ENCODE peak calls at places on chromosome 5, in four cellular contexts. One of them, this sample, is unnamed.

GRCh38 chr5:68303038-68303738 is 87.6 kb downstream of the PIK3R1 start:
- DNase-seq in kidney: no peak
- DNase-seq in AG09309: no peak
- DNase-seq in astrocyte of the spinal cord: peak; percentile 24
- DNase-seq in this sample: no peak

GRCh38 chr5:103041071-103041676 is 78.8 kb downstream of the GIN1 start:
- DNase-seq in astrocyte of the spinal cord: peak; percentile 65
- DNase-seq in AG09309: peak; percentile 21
- DNase-seq in kidney: no peak
- DNase-seq in this sample: no peak

GRCh38 chr5:67619235-67619634 is 422.6 kb upstream of the CD180 start:
- DNase-seq in kidney: no peak
- DNase-seq in astrocyte of the spinal cord: no peak
- DNase-seq in AG09309: no peak
- DNase-seq in this sample: no peak

GRCh38 chr5:180153991-180154390 is 55.0 kb downstream of the RASGEF1C start:
- DNase-seq in AG09309: no peak
- DNase-seq in kidney: no peak
- DNase-seq in astrocyte of the spinal cord: no peak
- DNase-seq in this sample: no peak

GRCh38 chr5:179795863-179796833 is 2.4 kb downstream of the LTC4S start:
- DNase-seq in kidney: peak; percentile 93
- DNase-seq in astrocyte of the spinal cord: peak; percentile 79
- DNase-seq in AG09309: no peak
- DNase-seq in this sample: peak; percentile 90

GRCh38 chr5:111697215-111697614 is 59.8 kb downstream of the NREP start:
- DNase-seq in kidney: no peak
- DNase-seq in AG09309: no peak
- DNase-seq in astrocyte of the spinal cord: no peak
- DNase-seq in this sample: no peak

GRCh38 chr5:178150977-178151734 is 2.5 kb downstream of the NHP2 start:
- DNase-seq in kidney: no peak
- DNase-seq in AG09309: no peak
- DNase-seq in astrocyte of the spinal cord: no peak
- DNase-seq in this sample: no peak

GRCh38 chr5:56640763-56641406 is 174.5 kb upstream of the MAP3K1 start:
- DNase-seq in AG09309: no peak
- DNase-seq in astrocyte of the spinal cord: no peak
- DNase-seq in kidney: no peak
- DNase-seq in this sample: no peak

GRCh38 chr5:130109152-130109551 is 204.9 kb downstream of the CHSY3 start:
- DNase-seq in AG09309: peak; percentile 8
- DNase-seq in astrocyte of the spinal cord: peak; percentile 57
- DNase-seq in kidney: no peak
- DNase-seq in this sample: no peak

GRCh38 chr5:34699155-34700077 is 43.3 kb downstream of the RAI14 start:
- DNase-seq in astrocyte of the spinal cord: no peak
- DNase-seq in AG09309: no peak
- DNase-seq in kidney: no peak
- DNase-seq in this sample: no peak

GRCh38 chr5:142770650-142771609 is 753 bp downstream of the ARHGAP26 start:
- DNase-seq in AG09309: no peak
- DNase-seq in astrocyte of the spinal cord: peak; percentile 39
- DNase-seq in kidney: peak; percentile 87
- DNase-seq in this sample: peak; percentile 79

GRCh38 chr5:142323480-142324376 is 1.1 kb downstream of the SPRY4 start:
- DNase-seq in AG09309: no peak
- DNase-seq in kidney: no peak
- DNase-seq in astrocyte of the spinal cord: peak; percentile 55
- DNase-seq in this sample: no peak

GRCh38 chr5:80315244-80315643 is 4.6 kb upstream of the SPZ1 start:
- DNase-seq in astrocyte of the spinal cord: no peak
- DNase-seq in kidney: no peak
- DNase-seq in AG09309: no peak
- DNase-seq in this sample: no peak

GRCh38 chr5:16626696-16627264 is 10.0 kb upstream of the RETREG1 start:
- DNase-seq in AG09309: no peak
- DNase-seq in astrocyte of the spinal cord: peak; percentile 9
- DNase-seq in kidney: no peak
- DNase-seq in this sample: no peak

GRCh38 chr5:180313677-180314076 is 21.8 kb upstream of the MAPK9 start:
- DNase-seq in astrocyte of the spinal cord: no peak
- DNase-seq in kidney: peak; percentile 78
- DNase-seq in AG09309: no peak
- DNase-seq in this sample: no peak

GRCh38 chr5:33240552-33240951 is 200.2 kb upstream of the TARS1 start:
- DNase-seq in kidney: no peak
- DNase-seq in AG09309: no peak
- DNase-seq in astrocyte of the spinal cord: no peak
- DNase-seq in this sample: no peak

GRCh38 chr5:159038907-159039306 is 60.8 kb downstream of the EBF1 start:
- DNase-seq in kidney: no peak
- DNase-seq in astrocyte of the spinal cord: peak; percentile 90
- DNase-seq in AG09309: peak; percentile 71
- DNase-seq in this sample: no peak

GRCh38 chr5:179858241-179858585 is 404 bp downstream of the MRNIP start:
- DNase-seq in astrocyte of the spinal cord: no peak
- DNase-seq in kidney: peak; percentile 79
- DNase-seq in AG09309: no peak
- DNase-seq in this sample: no peak

GRCh38 chr5:42949348-42950090 is 90.6 kb downstream of the ANXA2R start:
- DNase-seq in kidney: peak; percentile 83
- DNase-seq in astrocyte of the spinal cord: peak; percentile 81
- DNase-seq in AG09309: peak; percentile 35
- DNase-seq in this sample: no peak

GRCh38 chr5:78659714-78660113 is 11.1 kb upstream of the LHFPL2 start:
- DNase-seq in kidney: no peak
- DNase-seq in astrocyte of the spinal cord: peak; percentile 62
- DNase-seq in AG09309: no peak
- DNase-seq in this sample: no peak

GRCh38 chr5:122493776-122494518 is 181.9 kb downstream of the SNCAIP start:
- DNase-seq in astrocyte of the spinal cord: no peak
- DNase-seq in kidney: no peak
- DNase-seq in AG09309: no peak
- DNase-seq in this sample: no peak

GRCh38 chr5:31144364-31144763 is 49.1 kb upstream of the CDH6 start:
- DNase-seq in AG09309: no peak
- DNase-seq in kidney: no peak
- DNase-seq in astrocyte of the spinal cord: no peak
- DNase-seq in this sample: no peak

GRCh38 chr5:40477856-40478546 is 201.7 kb upstream of the PTGER4 start:
- DNase-seq in astrocyte of the spinal cord: peak; percentile 71
- DNase-seq in kidney: no peak
- DNase-seq in AG09309: peak; percentile 68
- DNase-seq in this sample: no peak

GRCh38 chr5:147578228-147579024 is 68.6 kb upstream of the DPYSL3 start:
- DNase-seq in kidney: no peak
- DNase-seq in astrocyte of the spinal cord: peak; percentile 78
- DNase-seq in AG09309: no peak
- DNase-seq in this sample: no peak

GRCh38 chr5:181223041-181223728 is at the start of gene TRIM41:
- DNase-seq in AG09309: peak; percentile 93
- DNase-seq in astrocyte of the spinal cord: peak; percentile 99
- DNase-seq in kidney: peak; percentile 100
- DNase-seq in this sample: peak; percentile 100

GRCh38 chr5:179162351-179163235 is 102.4 kb downstream of the ZNF354C start:
- DNase-seq in AG09309: no peak
- DNase-seq in astrocyte of the spinal cord: no peak
- DNase-seq in kidney: peak; percentile 29
- DNase-seq in this sample: peak; percentile 59

GRCh38 chr5:122816726-122817125 is 28.7 kb upstream of the SNX24 start:
- DNase-seq in kidney: no peak
- DNase-seq in AG09309: no peak
- DNase-seq in astrocyte of the spinal cord: no peak
- DNase-seq in this sample: no peak

GRCh38 chr5:120516799-120517198 is 52.7 kb downstream of the PRR16 start:
- DNase-seq in kidney: no peak
- DNase-seq in AG09309: no peak
- DNase-seq in astrocyte of the spinal cord: peak; percentile 84
- DNase-seq in this sample: no peak

GRCh38 chr5:140631831-140632365 is 1.1 kb downstream of the CD14 start:
- DNase-seq in astrocyte of the spinal cord: no peak
- DNase-seq in kidney: peak; percentile 75
- DNase-seq in AG09309: no peak
- DNase-seq in this sample: no peak

GRCh38 chr5:3590253-3590966 is 5.2 kb upstream of the IRX1 start:
- DNase-seq in astrocyte of the spinal cord: no peak
- DNase-seq in AG09309: no peak
- DNase-seq in kidney: peak; percentile 48
- DNase-seq in this sample: no peak

GRCh38 chr5:154543380-154543779 is 65.4 kb upstream of the HAND1 start:
- DNase-seq in kidney: no peak
- DNase-seq in AG09309: no peak
- DNase-seq in astrocyte of the spinal cord: peak; percentile 22
- DNase-seq in this sample: no peak

GRCh38 chr5:113749334-113749733 is 235.8 kb downstream of the YTHDC2 start:
- DNase-seq in AG09309: no peak
- DNase-seq in astrocyte of the spinal cord: no peak
- DNase-seq in kidney: no peak
- DNase-seq in this sample: no peak

GRCh38 chr5:167263185-167263584 is 1028.3 kb upstream of the WWC1 start:
- DNase-seq in AG09309: no peak
- DNase-seq in kidney: no peak
- DNase-seq in astrocyte of the spinal cord: no peak
- DNase-seq in this sample: no peak

GRCh38 chr5:167255931-167256330 is 1035.5 kb upstream of the WWC1 start:
- DNase-seq in astrocyte of the spinal cord: no peak
- DNase-seq in AG09309: no peak
- DNase-seq in kidney: no peak
- DNase-seq in this sample: no peak

GRCh38 chr5:167261309-167262100 is 1029.9 kb upstream of the WWC1 start:
- DNase-seq in kidney: no peak
- DNase-seq in astrocyte of the spinal cord: no peak
- DNase-seq in AG09309: no peak
- DNase-seq in this sample: no peak
- TF ChIP-seq CTCF in kidney: peak; percentile 5
- TF ChIP-seq CTCF in astrocyte of the spinal cord: peak; percentile 29
- TF ChIP-seq CTCF in AG09309: peak; percentile 48
- TF ChIP-seq CTCF in this sample: peak; percentile 55

DNA sequence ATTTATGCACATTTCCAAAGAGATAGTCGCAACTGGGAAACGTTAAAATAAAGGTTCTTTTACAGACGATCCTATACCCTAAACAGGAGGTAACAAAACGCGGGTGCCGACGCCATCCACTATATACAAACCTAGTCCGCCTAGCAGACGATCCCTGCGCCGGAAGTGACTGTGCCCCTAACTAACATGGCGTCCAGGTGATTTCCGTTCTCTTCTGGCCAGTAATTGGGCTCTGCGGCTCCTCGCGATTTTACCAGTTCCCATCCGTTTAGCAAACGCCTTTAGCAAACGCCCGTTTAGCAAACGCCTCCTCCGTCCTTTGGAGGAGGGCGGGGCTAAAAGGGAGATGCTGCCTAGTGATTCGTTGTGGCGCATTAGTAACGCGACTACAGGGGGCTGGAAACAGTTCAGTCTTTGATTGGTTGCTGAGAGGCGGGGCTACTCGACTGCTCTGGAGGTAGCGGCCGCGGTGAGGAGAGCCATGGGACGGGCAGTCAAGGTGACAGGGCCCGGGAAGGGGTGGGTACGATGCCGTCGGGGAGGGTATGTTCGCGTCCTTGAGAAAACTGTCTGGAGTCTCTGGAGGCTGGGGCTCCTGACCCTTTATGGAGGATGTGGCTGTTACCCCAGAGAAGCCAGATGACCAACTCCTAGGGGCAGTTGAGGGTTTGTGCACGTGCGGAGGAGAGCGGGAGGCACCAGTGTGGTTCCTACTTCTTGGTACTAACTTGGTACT is at the start of gene LYRM7:
- DNase-seq in AG09309: peak; percentile 96
- DNase-seq in astrocyte of the spinal cord: peak; percentile 99
- DNase-seq in kidney: peak; percentile 98
- DNase-seq in this sample: peak; percentile 100
- TF ChIP-seq CTCF in AG09309: peak; percentile 2
- TF ChIP-seq CTCF in astrocyte of the spinal cord: no peak
- TF ChIP-seq CTCF in kidney: no peak
- TF ChIP-seq CTCF in this sample: no peak

GRCh38 chr5:149238540-149238939 is 33.1 kb upstream of the AFAP1L1 start:
- DNase-seq in AG09309: no peak
- DNase-seq in astrocyte of the spinal cord: no peak
- DNase-seq in kidney: no peak
- DNase-seq in this sample: no peak

GRCh38 chr5:149240354-149240998 is 31.2 kb upstream of the AFAP1L1 start:
- DNase-seq in kidney: peak; percentile 87
- DNase-seq in AG09309: no peak
- DNase-seq in astrocyte of the spinal cord: no peak
- DNase-seq in this sample: no peak

GRCh38 chr5:149239917-149240316 is 31.7 kb upstream of the AFAP1L1 start:
- DNase-seq in kidney: no peak
- DNase-seq in AG09309: no peak
- DNase-seq in astrocyte of the spinal cord: no peak
- DNase-seq in this sample: no peak

GRCh38 chr5:149235841-149236240 is 35.8 kb upstream of the AFAP1L1 start:
- DNase-seq in astrocyte of the spinal cord: no peak
- DNase-seq in kidney: no peak
- DNase-seq in AG09309: no peak
- DNase-seq in this sample: no peak

DNA sequence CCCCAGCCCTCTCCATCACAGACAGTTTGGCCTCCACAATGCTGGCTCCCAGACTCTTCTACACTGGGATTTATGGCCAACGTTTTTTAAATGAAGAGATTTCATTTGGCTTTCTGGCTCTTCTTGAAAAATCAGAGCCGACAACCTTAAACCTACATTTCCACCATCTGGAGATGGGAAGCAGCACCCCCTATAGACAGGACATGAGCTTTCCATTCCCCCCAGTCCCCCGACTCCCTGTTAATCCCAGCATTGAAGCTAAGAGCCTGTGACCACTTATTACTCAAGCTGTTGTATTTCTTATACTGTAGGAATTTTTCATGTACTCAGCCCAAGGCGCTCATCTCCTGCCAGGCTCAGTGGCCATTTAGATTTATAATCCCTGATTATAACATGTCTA is 34.0 kb upstream of the AFAP1L1 start:
- DNase-seq in kidney: no peak
- DNase-seq in AG09309: no peak
- DNase-seq in astrocyte of the spinal cord: no peak
- DNase-seq in this sample: no peak
- TF ChIP-seq CTCF in kidney: no peak
- TF ChIP-seq CTCF in AG09309: no peak
- TF ChIP-seq CTCF in astrocyte of the spinal cord: peak; percentile 36
- TF ChIP-seq CTCF in this sample: no peak

GRCh38 chr5:163696270-163696887 is 191.0 kb downstream of the MAT2B start:
- DNase-seq in astrocyte of the spinal cord: peak; percentile 81
- DNase-seq in kidney: no peak
- DNase-seq in AG09309: peak; percentile 51
- DNase-seq in this sample: no peak
- TF ChIP-seq CTCF in astrocyte of the spinal cord: peak; percentile 77
- TF ChIP-seq CTCF in kidney: peak; percentile 69
- TF ChIP-seq CTCF in AG09309: peak; percentile 83
- TF ChIP-seq CTCF in this sample: peak; percentile 97